ENCODE peak calls at places on chromosomes 11 and 22, in six cellular contexts. Y, K, U, X, C and G are unnamed samples. For H3K36me3, the result is how much of the 10 kb centered on the place peaks cover.

GRCh38 chr11:459511-460220 is 9.6 kb downstream of the PTDSS2 start:
- DNase-seq in K (no peak), C (no peak), U (no peak), X (no peak), Y (no peak), G (no peak)

GRCh38 chr11:102914238-102915043 is 39.7 kb upstream of the MMP12 start:
- DNase-seq in Y (no peak), U (peak), X (no peak), C (peak), K (peak), G (no peak)

GRCh38 chr11:46845440-46845739 is 690 bp downstream of the CKAP5 start:
- DNase-seq in Y (no peak), K (no peak), U (no peak), C (no peak), X (no peak), G (no peak)

GRCh38 chr11:8192016-8192895 is 23.4 kb upstream of the RIC3 start:
- DNase-seq in X (no peak), C (peak), K (peak), U (peak), Y (peak), G (no peak)

GRCh38 chr11:16893456-16894076 is 120.6 kb downstream of the PLEKHA7 start:
- DNase-seq in X (no peak), K (no peak), Y (peak), C (peak), U (no peak), G (no peak)

GRCh38 chr11:67404515-67405195 is 772 bp downstream of the TBC1D10C start:
- DNase-seq in Y (no peak), X (no peak), C (no peak), K (no peak), U (no peak), G (no peak)

GRCh38 chr11:22684082-22684481 is 17.7 kb downstream of the GAS2 start:
- DNase-seq in K (no peak), X (no peak), U (no peak), Y (no peak), C (no peak), G (no peak)

GRCh38 chr11:119100960-119101349 is 698 bp downstream of the DPAGT1 start:
- DNase-seq in C (no peak), Y (no peak), K (no peak), X (no peak), U (no peak), G (no peak)

GRCh38 chr11:3002346-3002745 is 10.2 kb upstream of the NAP1L4 start:
- DNase-seq in X (no peak), Y (no peak), C (peak), K (no peak), U (no peak), G (no peak)

GRCh38 chr11:120746836-120747609 is 235.5 kb downstream of the GRIK4 start:
- DNase-seq in U (no peak), C (no peak), K (no peak), X (no peak), Y (peak), G (peak)

GRCh38 chr11:15854245-15854644 is 502.1 kb downstream of the SOX6 start:
- DNase-seq in K (no peak), U (no peak), Y (no peak), C (no peak), X (no peak), G (no peak)

GRCh38 chr11:3126207-3126865 is 38.8 kb downstream of the OSBPL5 start:
- DNase-seq in X (no peak), Y (peak), K (no peak), C (peak), U (peak), G (peak)

GRCh38 chr11:63567044-63567840 is 4.1 kb upstream of the PLAAT2 start:
- DNase-seq in Y (peak), C (no peak), K (no peak), X (peak), U (no peak), G (peak)
- TF ChIP-seq POLR2A in Y (peak), C (no peak), K (no peak), X (no peak), U (no peak), G (no peak)

GRCh38 chr11:70332567-70332966 is 62.1 kb downstream of the PPFIA1 start:
- DNase-seq in C (no peak), K (no peak), Y (no peak), U (no peak), X (no peak), G (no peak)
- H3K36me3 ChIP-seq in C (half or more), K (under half), Y (under half), U (under half), X (under half), G (under half)

DNA sequence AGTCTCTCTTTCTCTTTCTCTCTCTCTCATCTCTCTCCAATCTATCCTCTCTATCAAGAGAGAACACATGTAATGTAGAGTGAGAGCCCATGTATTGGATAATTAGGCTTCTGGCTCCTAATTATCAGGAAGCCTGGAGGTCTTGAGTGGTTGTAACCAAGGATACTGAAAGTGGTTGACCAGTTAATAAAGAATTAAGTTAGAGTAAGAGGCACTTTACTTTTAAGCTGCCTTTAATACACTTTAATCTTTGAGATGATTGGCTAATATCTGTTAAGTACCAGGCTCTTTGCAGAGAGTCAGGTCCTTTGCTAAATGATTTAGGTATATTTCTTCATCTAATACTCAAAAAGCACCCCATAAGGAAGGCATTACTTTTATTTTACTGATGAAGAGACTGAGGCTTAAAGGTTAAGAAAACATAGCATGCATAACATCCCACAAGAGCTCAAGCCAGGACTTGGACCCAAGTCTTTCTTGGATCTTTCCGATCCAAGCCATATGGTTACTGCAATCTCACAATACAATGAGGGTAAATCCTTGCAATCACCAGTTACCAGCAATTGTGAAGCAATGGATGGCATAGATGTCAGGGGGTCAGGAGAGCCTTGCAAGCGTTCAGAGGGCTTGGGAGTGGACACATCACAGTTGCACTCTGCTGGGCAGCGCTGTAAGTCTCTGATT is 22.1 kb downstream of the CD44 start:
- DNase-seq in U (no peak), X (no peak), K (no peak), Y (no peak), C (no peak), G (no peak)
- TF ChIP-seq POLR2A in U (no peak), X (no peak), K (no peak), Y (no peak), C (no peak), G (no peak)

GRCh38 chr22:20056696-20057386 is 23.2 kb upstream of the DGCR8 start:
- DNase-seq in C (no peak), X (no peak), U (no peak), K (no peak), Y (no peak), G (no peak)

GRCh38 chr22:20055144-20055543 is 24.9 kb upstream of the DGCR8 start:
- DNase-seq in Y (no peak), K (no peak), X (no peak), C (no peak), U (no peak), G (no peak)

GRCh38 chr22:20057596-20058268 is 22.3 kb upstream of the DGCR8 start:
- DNase-seq in U (no peak), K (no peak), C (no peak), Y (no peak), X (no peak), G (no peak)

GRCh38 chr22:20055654-20056053 is 24.4 kb upstream of the DGCR8 start:
- DNase-seq in U (no peak), X (no peak), C (no peak), K (no peak), Y (no peak), G (no peak)

GRCh38 chr22:20056161-20056560 is 23.9 kb upstream of the DGCR8 start:
- DNase-seq in C (no peak), Y (no peak), U (no peak), K (no peak), X (no peak), G (no peak)
- H3K36me3 ChIP-seq in C (under half), Y (under half), U (under half), K (under half), X (under half), G (under half)